ENCODE peak calls at places on chromosomes 2 and 18, in five cellular contexts. A, D, M, Y and L are unnamed samples.

GRCh38 chr18:45874501-45875184 is 49.2 kb downstream of the SIGLEC15 start:
- DNase-seq in Y (no peak), M (no peak), D (peak), A (no peak), L (no peak)

GRCh38 chr2:127092951-127093516 is 13.9 kb downstream of the BIN1 start:
- DNase-seq in M (no peak), D (no peak), A (no peak), Y (no peak), L (no peak)

GRCh38 chr2:7812231-7812995 is 869.4 kb upstream of the ID2 start:
- DNase-seq in A (no peak), Y (no peak), D (no peak), M (no peak), L (no peak)

GRCh38 chr2:175964195-175964594 is 37.9 kb downstream of the LNPK start:
- DNase-seq in Y (no peak), M (no peak), D (no peak), A (no peak), L (no peak)

GRCh38 chr2:65015731-65016130 is 26.5 kb downstream of the SLC1A4 start:
- DNase-seq in M (no peak), A (no peak), D (no peak), Y (no peak), L (no peak)

GRCh38 chr2:233414777-233415570 is 60.7 kb downstream of the DGKD start:
- DNase-seq in D (peak), A (no peak), Y (no peak), M (no peak), L (no peak)

GRCh38 chr2:173432049-173432754 is 77.5 kb downstream of the CDCA7 start:
- DNase-seq in Y (no peak), A (no peak), D (no peak), M (no peak), L (no peak)

GRCh38 chr2:171004363-171004762 is 75.3 kb downstream of the GORASP2 start:
- DNase-seq in Y (no peak), A (no peak), M (no peak), D (no peak), L (no peak)

GRCh38 chr2:191933307-191934105 is 86.6 kb upstream of the CAVIN2 start:
- DNase-seq in D (peak), M (no peak), Y (no peak), A (no peak), L (no peak)

GRCh38 chr2:153287109-153287801 is 191.3 kb downstream of the RPRM start:
- DNase-seq in A (no peak), M (peak), D (no peak), Y (peak), L (no peak)

GRCh38 chr2:145569108-145569507 is 1049.2 kb upstream of the ZEB2 start:
- DNase-seq in M (no peak), A (no peak), D (no peak), Y (no peak), L (no peak)

GRCh38 chr2:153519260-153519875 is 40.8 kb upstream of the RPRM start:
- DNase-seq in A (peak), M (peak), D (peak), Y (peak), L (peak)

GRCh38 chr2:224904390-224904789 is 137.9 kb downstream of the DOCK10 start:
- DNase-seq in D (no peak), A (no peak), M (no peak), Y (no peak), L (no peak)

GRCh38 chr2:56047136-56047535 is 123.6 kb upstream of the EFEMP1 start:
- DNase-seq in Y (no peak), D (no peak), A (no peak), M (no peak), L (no peak)

GRCh38 chr18:7414459-7414858 is 152.7 kb upstream of the PTPRM start:
- DNase-seq in A (no peak), Y (no peak), D (no peak), M (no peak), L (no peak)

GRCh38 chr2:13035866-13036265 is 319.1 kb downstream of the TRIB2 start:
- DNase-seq in Y (no peak), A (no peak), M (no peak), D (no peak), L (no peak)

GRCh38 chr2:126898636-126899035 is at the start of gene TEX51:
- DNase-seq in M (no peak), A (no peak), Y (no peak), D (peak), L (no peak)

GRCh38 chr2:215022418-215022817 is 116.0 kb downstream of the ABCA12 start:
- DNase-seq in D (no peak), Y (no peak), M (no peak), A (no peak), L (no peak)

GRCh38 chr18:58362027-58362575 is 266.8 kb downstream of the ALPK2 start:
- DNase-seq in A (peak), D (no peak), M (no peak), Y (peak), L (peak)

GRCh38 chr2:28583899-28584553 is 88.2 kb downstream of the PLB1 start:
- DNase-seq in M (peak), A (peak), D (peak), Y (peak), L (peak)

GRCh38 chr2:190578158-190579057 is 43.9 kb upstream of the NEMP2 start:
- DNase-seq in M (no peak), Y (peak), A (peak), D (peak), L (no peak)

GRCh38 chr2:72513011-72513410 is 312.8 kb downstream of the EXOC6B start:
- DNase-seq in Y (no peak), A (no peak), D (no peak), M (no peak), L (no peak)

GRCh38 chr2:42171396-42171971 is 2.3 kb downstream of the EML4 start:
- DNase-seq in D (no peak), A (no peak), Y (no peak), M (no peak), L (no peak)

GRCh38 chr18:49319590-49319989 is 140.9 kb downstream of the DYM start:
- DNase-seq in A (no peak), D (no peak), M (no peak), Y (no peak), L (no peak)

GRCh38 chr18:12843420-12844346 is 40.4 kb downstream of the PTPN2 start:
- DNase-seq in A (no peak), M (no peak), Y (no peak), D (no peak), L (no peak)

GRCh38 chr2:70552501-70553333 is 909 bp downstream of the TGFA start:
- DNase-seq in M (peak), A (no peak), Y (no peak), D (no peak), L (no peak)

GRCh38 chr18:34936772-34937171 is 104.4 kb upstream of the MAPRE2 start:
- DNase-seq in M (no peak), A (no peak), D (no peak), Y (no peak), L (no peak)
- TF ChIP-seq CTCF in M (no peak), A (no peak), D (no peak), Y (no peak), L (no peak)

DNA sequence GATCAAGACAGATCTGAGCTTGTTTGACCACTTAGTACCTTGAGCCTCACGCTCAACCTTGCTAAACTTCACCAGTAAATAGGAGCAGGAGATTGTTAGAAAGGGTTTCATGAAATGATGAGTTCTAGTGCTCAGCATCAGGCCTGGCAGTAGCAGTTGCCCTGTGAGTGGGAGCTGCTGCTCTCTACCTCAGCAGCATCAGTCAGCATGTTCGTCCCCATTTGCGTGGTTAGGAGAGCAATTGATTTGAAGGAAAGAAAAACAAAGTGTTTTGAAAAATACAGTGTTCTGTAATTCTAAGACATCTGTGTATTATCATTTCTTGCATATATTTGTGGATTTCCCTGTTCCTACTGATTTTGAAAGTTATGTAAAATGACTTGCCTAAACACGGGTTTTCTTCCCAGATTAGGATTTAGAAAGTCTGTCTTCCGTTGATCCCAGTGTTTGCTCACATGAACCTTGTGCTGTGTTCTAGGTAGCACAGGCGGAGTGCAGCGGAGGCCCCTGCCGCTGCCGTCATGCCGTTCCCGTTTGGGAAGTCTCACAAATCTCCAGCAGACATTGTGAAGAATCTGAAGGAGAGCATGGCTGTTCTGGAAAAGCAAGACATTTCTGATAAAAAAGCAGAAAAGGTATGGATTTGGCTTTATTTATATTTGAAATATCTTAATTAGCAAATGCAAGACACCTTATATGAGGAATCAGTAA is 47.0 kb downstream of the CAB39 start:
- DNase-seq in A (no peak), Y (no peak), D (no peak), M (no peak), L (no peak)
- TF ChIP-seq CTCF in A (no peak), Y (no peak), D (no peak), M (no peak), L (no peak)

GRCh38 chr2:106127282-106127771 is 66.8 kb downstream of the UXS1 start:
- DNase-seq in Y (no peak), A (no peak), M (no peak), D (no peak), L (no peak)

GRCh38 chr2:106126705-106127281 is 67.3 kb downstream of the UXS1 start:
- DNase-seq in A (no peak), M (no peak), D (no peak), Y (no peak), L (no peak)

GRCh38 chr2:106124787-106125549 is 69.1 kb downstream of the UXS1 start:
- DNase-seq in Y (no peak), M (no peak), D (no peak), A (no peak), L (no peak)

GRCh38 chr2:106126295-106126694 is 67.8 kb downstream of the UXS1 start:
- DNase-seq in D (no peak), M (no peak), A (no peak), Y (no peak), L (no peak)

DNA sequence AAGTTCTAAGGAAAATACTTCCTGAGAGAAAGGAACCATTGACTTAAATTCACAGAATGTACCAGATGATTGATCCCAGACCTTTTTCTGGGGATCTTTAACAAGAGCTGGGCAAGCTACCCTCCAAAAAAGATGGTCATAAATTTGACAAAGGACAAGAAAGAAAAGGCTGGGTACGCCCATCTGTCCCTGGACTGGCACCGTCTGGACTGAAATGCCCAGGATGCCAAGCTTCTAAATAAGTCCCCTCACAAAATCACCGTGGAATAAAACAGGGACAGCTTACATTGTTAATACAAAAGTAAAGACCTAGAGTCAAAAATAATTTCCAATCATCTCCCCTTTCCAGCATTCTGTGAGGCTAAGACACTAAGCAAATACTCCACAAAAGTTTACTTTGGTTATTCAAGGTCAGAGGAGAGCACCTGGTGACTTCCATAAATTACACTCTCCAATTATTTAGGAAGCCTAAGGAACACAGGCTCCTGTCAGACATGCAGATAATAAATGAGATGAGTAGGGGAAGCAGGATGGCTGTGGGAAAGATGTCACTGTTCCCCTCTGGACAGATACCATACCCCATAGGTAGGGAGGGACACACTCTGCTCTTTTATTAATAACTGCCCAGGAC is 69.9 kb downstream of the UXS1 start:
- DNase-seq in D (no peak), M (no peak), Y (no peak), A (no peak), L (no peak)
- TF ChIP-seq CTCF in D (no peak), M (no peak), Y (no peak), A (no peak), L (no peak)

DNA sequence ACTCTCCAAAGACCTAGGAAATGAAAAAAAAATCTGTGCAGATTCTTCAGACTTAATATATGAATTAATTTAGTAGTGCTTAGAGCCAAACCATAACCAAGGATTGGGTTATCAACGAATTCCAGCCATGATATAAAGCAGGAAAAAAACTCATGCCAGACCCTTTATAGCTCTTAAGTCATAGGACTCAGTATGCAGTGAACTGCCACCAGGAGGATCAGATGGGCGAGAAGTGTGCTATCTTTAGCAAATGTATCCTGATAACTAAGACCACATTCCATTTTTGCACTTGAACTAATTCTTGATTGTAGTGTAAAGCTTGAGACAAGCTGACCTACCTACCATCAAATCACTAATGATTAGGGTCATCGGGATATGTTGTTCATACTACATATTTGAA is 178.1 kb downstream of the IKZF2 start:
- DNase-seq in D (no peak), M (no peak), Y (no peak), A (no peak), L (no peak)
- TF ChIP-seq CTCF in D (no peak), M (no peak), Y (no peak), A (no peak), L (no peak)

DNA sequence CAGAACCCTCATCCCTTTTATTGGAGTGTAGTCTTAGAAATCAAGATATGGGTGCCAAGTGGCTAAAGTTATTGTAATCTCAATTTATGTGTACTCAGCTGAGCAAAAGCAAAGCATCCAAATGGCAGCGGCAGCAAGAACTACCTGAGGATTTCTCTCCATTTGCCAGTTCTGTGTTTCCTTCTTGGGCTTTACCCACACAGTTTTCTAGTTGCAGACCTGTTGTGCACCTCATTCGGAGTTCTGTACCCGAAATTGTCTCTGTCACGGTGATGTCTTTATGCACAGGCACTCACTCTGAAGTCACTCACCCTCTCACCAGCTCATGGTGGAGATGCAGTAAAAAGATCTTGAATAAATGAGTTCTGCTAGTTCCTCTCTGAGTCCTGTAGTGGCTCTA is 43.6 kb downstream of the INPP4A start:
- DNase-seq in Y (no peak), A (no peak), M (no peak), D (peak), L (no peak)
- TF ChIP-seq CTCF in Y (peak), A (no peak), M (peak), D (no peak), L (no peak)

DNA sequence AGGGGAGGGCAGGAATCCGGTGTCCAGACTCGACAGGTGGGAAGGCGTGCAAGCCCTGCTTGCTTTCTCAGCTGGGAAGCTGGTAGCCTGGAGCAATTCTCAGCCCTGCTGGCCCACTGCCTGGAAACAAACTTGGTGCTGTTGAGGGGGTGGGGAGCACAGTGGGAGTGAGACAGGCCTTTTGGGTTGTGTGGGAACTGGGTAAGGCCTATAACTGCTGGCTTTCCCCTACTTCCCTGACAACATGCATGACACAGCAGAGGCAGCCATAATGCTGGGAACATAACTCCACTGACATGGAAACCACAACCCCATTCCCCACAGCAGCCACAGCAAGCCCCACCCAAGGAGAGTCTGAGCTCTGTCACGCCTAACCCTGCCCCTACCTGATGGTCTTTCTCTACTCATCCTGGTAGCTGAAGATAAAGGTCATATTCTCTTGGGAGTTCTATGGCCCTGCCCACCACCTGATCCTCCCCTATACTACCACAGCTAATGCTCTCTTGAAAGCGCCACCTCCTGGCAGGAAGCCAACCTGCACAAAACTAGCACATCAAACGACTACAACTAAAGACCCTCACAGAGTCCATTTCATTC is 122.9 kb upstream of the ACVR1C start:
- DNase-seq in D (peak), Y (no peak), M (peak), A (no peak), L (no peak)
- TF ChIP-seq CTCF in D (no peak), Y (no peak), M (no peak), A (no peak), L (no peak)

DNA sequence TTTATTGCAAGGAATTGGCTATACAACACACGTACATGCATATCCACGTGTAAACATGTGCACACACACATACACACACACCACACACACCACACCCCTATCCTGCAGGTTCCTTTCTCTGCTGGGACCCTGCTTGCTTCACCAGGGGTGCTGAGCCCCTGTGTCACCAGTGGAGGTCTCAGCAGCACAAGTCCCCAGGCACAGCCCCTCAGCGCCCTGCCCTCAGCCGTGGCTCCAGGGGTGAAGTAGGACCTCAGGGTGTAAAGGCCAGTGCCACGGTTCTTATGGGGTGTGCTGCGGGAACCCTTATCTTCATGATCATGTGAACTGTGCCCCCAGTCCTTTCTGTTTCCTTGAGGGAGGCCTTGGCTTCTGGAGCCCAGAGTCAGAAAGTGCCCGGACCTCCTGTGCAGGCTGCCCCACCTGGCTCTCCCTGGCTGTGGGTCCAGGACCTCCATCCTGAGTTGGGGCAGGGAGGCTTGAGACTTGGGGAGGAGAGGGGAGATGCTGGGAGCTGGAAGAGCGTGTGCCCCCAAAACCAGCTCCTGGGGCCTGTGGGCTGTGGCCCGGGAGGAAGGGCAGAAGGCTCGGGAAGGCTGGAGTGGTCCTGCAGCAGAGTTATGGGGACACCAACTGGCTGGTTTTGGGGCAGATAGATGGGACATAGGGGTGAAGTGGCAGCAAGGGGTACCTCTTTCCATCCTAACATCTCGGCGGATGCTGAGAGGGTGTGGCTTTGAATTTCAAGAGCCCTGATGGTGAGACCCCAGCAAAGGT is 20.3 kb upstream of the KLF11 start:
- DNase-seq in Y (no peak), A (no peak), D (no peak), M (no peak), L (no peak)
- TF ChIP-seq CTCF in Y (peak), A (no peak), D (no peak), M (no peak), L (no peak)